ENCODE peak calls at places on chromosomes 16 and 17, in four cellular contexts. U, Q, H and S are unnamed samples.
A peak's percentile ranks its signal among the peaks of the same experiment; 100 is the strongest.

GRCh38 chr16:83402969-83403368 is 404.8 kb upstream of the HSBP1 start:
- DNase-seq in U (no peak), H (no peak), Q (no peak), S (peak; percentile 73)

GRCh38 chr16:84098939-84099338 is 17.8 kb downstream of the MBTPS1 start:
- DNase-seq in H (no peak), Q (no peak), U (no peak), S (no peak)

GRCh38 chr17:33291248-33292183 is 1.6 kb downstream of the ASIC2 start:
- DNase-seq in Q (no peak), H (no peak), U (no peak), S (peak; percentile 48)

GRCh38 chr16:9256196-9256595 is 164.8 kb downstream of the HAPSTR1 start:
- DNase-seq in U (peak; percentile 41), H (no peak), Q (peak; percentile 6), S (peak; percentile 16)

GRCh38 chr17:56912105-56912999 is 1.5 kb downstream of the TRIM25 start:
- DNase-seq in H (peak; percentile 11), Q (no peak), U (no peak), S (peak; percentile 66)

GRCh38 chr17:48238933-48239602 is 131.5 kb downstream of the SNX11 start:
- DNase-seq in U (no peak), Q (no peak), H (no peak), S (no peak)

GRCh38 chr16:49961087-49961486 is 63.9 kb upstream of the CNEP1R1 start:
- DNase-seq in H (peak; percentile 79), U (no peak), Q (no peak), S (peak; percentile 42)

GRCh38 chr17:34610506-34610905 is 31.1 kb downstream of the TMEM132E start:
- DNase-seq in Q (no peak), H (no peak), U (no peak), S (no peak)

GRCh38 chr16:62225675-62226074 is 189.4 kb upstream of the CDH8 start:
- DNase-seq in H (peak; percentile 7), U (peak; percentile 37), Q (no peak), S (peak; percentile 76)

GRCh38 chr17:43015579-43015978 is 6.6 kb downstream of the VAT1 start:
- DNase-seq in H (no peak), U (no peak), Q (no peak), S (no peak)